ENCODE peak calls at places on chromosomes 2 and 18, in seven cellular contexts. B is astrocyte of the cerebellum; I is H54; Q is spleen; H is NAMALWA; L is effector memory CD4-positive, alpha-beta T cell; Y is activated CD4-positive, alpha-beta T cell treated with anti-CD3 and anti-CD28 coated beads for 48 hours. K is an unnamed sample.
A peak's percentile ranks its signal among the peaks of the same experiment; 100 is the strongest.

GRCh38 chr2:20421988-20422678 is 24.7 kb upstream of the RHOB start:
- DNase-seq in Y (no peak), H (no peak), B (peak; percentile 80), L (no peak), I (peak; percentile 52), Q (peak; percentile 89), K (no peak)

GRCh38 chr2:196131949-196132925 is 39.1 kb downstream of the STK17B start:
- DNase-seq in H (peak; percentile 76), I (no peak), B (no peak), Q (no peak), Y (peak; percentile 75), L (peak; percentile 13), K (peak; percentile 21)

GRCh38 chr2:43005211-43005974 is 213.0 kb upstream of the HAAO start:
- DNase-seq in Q (peak; percentile 44), I (no peak), B (no peak), Y (no peak), L (no peak), H (no peak), K (no peak)

GRCh38 chr2:30394096-30394495 is 53.0 kb upstream of the LCLAT1 start:
- DNase-seq in B (no peak), Y (no peak), I (no peak), H (no peak), L (no peak), Q (no peak), K (no peak)

GRCh38 chr2:198143793-198144192 is 339.4 kb downstream of the PLCL1 start:
- DNase-seq in Y (no peak), I (no peak), Q (no peak), H (no peak), B (no peak), L (no peak), K (no peak)

GRCh38 chr2:237541242-237541641 is 25.1 kb upstream of the PRLH start:
- DNase-seq in I (no peak), Q (peak; percentile 30), B (no peak), H (no peak), L (no peak), Y (no peak), K (no peak)

GRCh38 chr18:14961991-14962390 is 214.0 kb downstream of the ANKRD30B start:
- DNase-seq in L (no peak), Y (no peak), I (no peak), Q (no peak), H (no peak), B (no peak), K (no peak)

GRCh38 chr2:76257802-76258201 is 547.1 kb upstream of the GCFC2 start:
- DNase-seq in H (no peak), B (no peak), Q (no peak), L (no peak), Y (no peak), I (no peak), K (no peak)

GRCh38 chr2:144678741-144679140 is 158.8 kb upstream of the ZEB2 start:
- DNase-seq in H (peak; percentile 66), L (no peak), Q (no peak), B (no peak), I (no peak), Y (no peak), K (no peak)

GRCh38 chr2:170944545-170944944 is 15.5 kb downstream of the GORASP2 start:
- DNase-seq in B (no peak), Y (no peak), Q (no peak), H (no peak), L (no peak), I (no peak), K (no peak)

GRCh38 chr2:98486374-98486981 is 41.8 kb downstream of the INPP4A start:
- DNase-seq in I (no peak), B (no peak), Y (no peak), H (no peak), L (no peak), Q (peak; percentile 44), K (no peak)

GRCh38 chr2:101150306-101151140 is 659 bp downstream of the TBC1D8 start:
- DNase-seq in L (no peak), I (no peak), Y (peak; percentile 21), B (no peak), Q (peak; percentile 86), H (no peak), K (no peak)

GRCh38 chr2:239894276-239894675 is 130.9 kb downstream of the NDUFA10 start:
- DNase-seq in H (no peak), I (no peak), B (no peak), L (no peak), Y (no peak), Q (peak; percentile 29), K (no peak)

GRCh38 chr2:170848587-170848986 is 31.9 kb downstream of the GAD1 start:
- DNase-seq in Y (no peak), H (no peak), Q (no peak), L (no peak), B (peak; percentile 88), I (no peak), K (no peak)

GRCh38 chr2:30385327-30385726 is 61.7 kb upstream of the LCLAT1 start:
- DNase-seq in Q (no peak), I (no peak), H (no peak), B (no peak), L (no peak), Y (no peak), K (no peak)

GRCh38 chr18:72206814-72207213 is 337.3 kb downstream of the CBLN2 start:
- DNase-seq in B (peak; percentile 49), H (no peak), I (no peak), L (no peak), Y (no peak), Q (no peak), K (no peak)

GRCh38 chr2:66569321-66569851 is 134.5 kb downstream of the MEIS1 start:
- DNase-seq in L (no peak), H (peak; percentile 35), B (no peak), Q (no peak), Y (no peak), I (no peak), K (no peak)

GRCh38 chr2:70328921-70329561 is 27.2 kb upstream of the FAM136A start:
- DNase-seq in Q (no peak), H (no peak), B (no peak), I (peak; percentile 73), Y (no peak), L (no peak), K (no peak)

GRCh38 chr18:67600181-67600631 is 83.7 kb upstream of the DSEL start:
- DNase-seq in H (no peak), B (no peak), I (peak; percentile 2), Q (no peak), Y (no peak), L (no peak), K (no peak)

GRCh38 chr2:69184224-69184623 is 171.2 kb downstream of the ANTXR1 start:
- DNase-seq in H (no peak), I (no peak), L (no peak), B (no peak), Q (no peak), Y (no peak), K (no peak)

GRCh38 chr2:15485949-15486348 is 75.2 kb downstream of the NBAS start:
- DNase-seq in Y (no peak), L (no peak), H (no peak), Q (no peak), I (no peak), B (no peak), K (no peak)

GRCh38 chr2:199430219-199430618 is 27.5 kb downstream of the SATB2 start:
- DNase-seq in I (no peak), H (no peak), L (no peak), B (no peak), Q (no peak), Y (no peak), K (no peak)

GRCh38 chr2:181456660-181457120 is 496 bp upstream of the ITGA4 start:
- DNase-seq in B (no peak), H (peak; percentile 91), Y (peak; percentile 73), Q (peak; percentile 97), I (peak; percentile 14), L (peak; percentile 67), K (peak; percentile 57)

GRCh38 chr2:9779572-9780264 is 63.6 kb upstream of the TAF1B start:
- DNase-seq in Y (peak; percentile 64), L (peak; percentile 34), B (no peak), I (no peak), H (peak; percentile 67), Q (no peak), K (no peak)

GRCh38 chr2:172380436-172381274 is 46.7 kb upstream of the ITGA6 start:
- DNase-seq in B (no peak), Q (no peak), Y (no peak), H (no peak), I (no peak), L (no peak), K (no peak)

GRCh38 chr18:26549486-26550435 is 1.4 kb upstream of the KCTD1 start:
- DNase-seq in H (no peak), Q (peak; percentile 73), B (no peak), L (no peak), I (peak; percentile 73), Y (peak; percentile 25), K (no peak)

GRCh38 chr2:15867194-15868171 is 72.9 kb upstream of the MYCN start:
- DNase-seq in I (no peak), B (no peak), Q (no peak), Y (no peak), L (no peak), H (no peak), K (no peak)

GRCh38 chr2:80748576-80748975 is 444.0 kb upstream of the LRRTM1 start:
- DNase-seq in B (no peak), Q (no peak), I (no peak), Y (no peak), L (no peak), H (no peak), K (no peak)

GRCh38 chr2:31748041-31748440 is 167.3 kb upstream of the SRD5A2 start:
- DNase-seq in Y (no peak), Q (no peak), H (no peak), L (no peak), I (no peak), B (no peak), K (no peak)

GRCh38 chr2:83531211-83531610 is 927.9 kb downstream of the SUCLG1 start:
- DNase-seq in B (no peak), H (no peak), L (no peak), Q (no peak), Y (no peak), I (no peak), K (no peak)

GRCh38 chr18:2303517-2304238 is 267.6 kb downstream of the METTL4 start:
- DNase-seq in Y (no peak), I (peak; percentile 12), B (peak; percentile 11), H (no peak), L (no peak), Q (no peak), K (no peak)

GRCh38 chr2:37657471-37657870 is 14.0 kb downstream of the CDC42EP3 start:
- DNase-seq in B (no peak), Q (no peak), I (no peak), L (no peak), Y (no peak), H (no peak), K (no peak)

GRCh38 chr2:39571197-39571731 is 94.5 kb upstream of the TMEM178A start:
- DNase-seq in Y (no peak), Q (no peak), L (no peak), B (no peak), H (no peak), I (no peak), K (no peak)

GRCh38 chr2:162333968-162334367 is 10.0 kb upstream of the GCA start:
- DNase-seq in Q (no peak), Y (no peak), L (no peak), B (no peak), H (peak; percentile 57), I (no peak), K (no peak)

GRCh38 chr18:59514193-59514592 is 155.1 kb upstream of the LMAN1 start:
- DNase-seq in B (no peak), I (no peak), L (no peak), Y (no peak), H (no peak), Q (no peak), K (no peak)

GRCh38 chr2:26500406-26500805 is 22.5 kb upstream of the OTOF start:
- DNase-seq in I (no peak), H (no peak), L (no peak), Y (no peak), B (no peak), Q (no peak), K (no peak)